ENCODE peak calls at places on chromosomes 1 and 21, in four cellular contexts. Q, P, X and C are unnamed samples.

GRCh38 chr1:218464871-218465270 is 119.7 kb downstream of the TGFB2 start:
- DNase-seq in P (no peak), X (no peak), Q (no peak), C (no peak)

GRCh38 chr21:33510826-33511225 is 19.3 kb upstream of the DNAJC28 start:
- DNase-seq in X (no peak), Q (no peak), P (no peak), C (no peak)

GRCh38 chr1:113391643-113392271 is 1.4 kb downstream of the MAGI3 start:
- DNase-seq in Q (no peak), X (no peak), P (no peak), C (no peak)

GRCh38 chr1:231279081-231279480 is 38.1 kb downstream of the GNPAT start:
- DNase-seq in X (peak; percentile 20), P (no peak), Q (no peak), C (no peak)

GRCh38 chr1:9770276-9770675 is 53.5 kb downstream of the CLSTN1 start:
- DNase-seq in Q (no peak), X (no peak), P (no peak), C (no peak)

GRCh38 chr1:65572701-65573421 is 152.4 kb downstream of the LEPR start:
- DNase-seq in X (no peak), Q (no peak), P (no peak), C (no peak)

GRCh38 chr1:172818841-172819527 is 160.1 kb downstream of the FASLG start:
- DNase-seq in P (no peak), Q (no peak), X (no peak), C (no peak)

GRCh38 chr1:67261646-67262045 is 46.0 kb upstream of the IL12RB2 start:
- DNase-seq in P (no peak), X (no peak), Q (no peak), C (no peak)

GRCh38 chr1:155044812-155045690 is 6.1 kb upstream of the ADAM15 start:
- DNase-seq in P (no peak), Q (peak; percentile 62), X (peak; percentile 42), C (peak; percentile 85)

GRCh38 chr1:117121589-117122296 is at the start of gene TRIM45:
- DNase-seq in Q (peak; percentile 96), P (peak; percentile 89), X (peak; percentile 92), C (peak; percentile 84)

GRCh38 chr1:117118101-117118500 is 3.4 kb downstream of the TRIM45 start:
- DNase-seq in P (no peak), X (no peak), Q (no peak), C (no peak)

GRCh38 chr1:117123274-117123673 is 1.7 kb upstream of the TRIM45 start:
- DNase-seq in P (no peak), X (no peak), Q (no peak), C (no peak)

GRCh38 chr1:117120774-117121588 is 568 bp downstream of the TRIM45 start:
- DNase-seq in P (peak; percentile 24), X (no peak), Q (peak; percentile 6), C (no peak)

DNA sequence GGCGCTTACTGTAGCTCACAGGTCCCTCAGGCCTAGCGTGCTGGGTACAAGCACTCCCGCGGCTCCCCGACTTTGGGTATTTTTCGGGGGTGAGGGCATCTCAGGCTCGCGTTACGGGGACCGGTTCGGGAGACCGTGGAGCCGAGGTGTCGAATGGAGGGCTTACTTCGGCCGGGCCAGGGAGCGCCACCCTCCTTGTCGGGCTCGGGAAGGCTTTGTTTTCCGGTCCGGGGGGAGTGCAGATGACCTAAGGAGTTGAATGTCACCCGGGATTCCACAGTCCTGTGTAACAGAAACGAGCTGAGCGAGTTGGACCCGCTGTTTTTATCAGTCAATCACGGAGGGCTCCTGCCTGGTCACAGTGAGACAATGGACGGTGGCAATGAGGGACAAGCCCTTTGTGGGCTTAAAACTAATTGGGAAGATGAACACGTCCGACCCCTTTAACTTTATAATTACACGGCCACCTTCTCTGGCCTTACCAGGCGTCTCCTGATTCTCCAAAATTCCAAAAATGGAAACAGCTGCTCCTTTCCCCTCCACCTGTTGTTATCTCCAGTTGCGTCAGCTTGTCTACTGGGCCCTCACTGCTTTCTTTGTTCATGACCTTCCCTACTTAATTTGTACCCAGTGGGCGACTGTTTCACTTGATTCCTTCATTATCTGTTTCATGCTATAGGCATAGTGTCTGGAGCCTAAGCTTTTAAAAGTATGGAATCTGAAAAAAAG is 912 bp upstream of the TRIM45 start:
- DNase-seq in Q (no peak), X (no peak), P (no peak), C (no peak)
- TF ChIP-seq CTCF in Q (no peak), X (no peak), P (no peak), C (no peak)

DNA sequence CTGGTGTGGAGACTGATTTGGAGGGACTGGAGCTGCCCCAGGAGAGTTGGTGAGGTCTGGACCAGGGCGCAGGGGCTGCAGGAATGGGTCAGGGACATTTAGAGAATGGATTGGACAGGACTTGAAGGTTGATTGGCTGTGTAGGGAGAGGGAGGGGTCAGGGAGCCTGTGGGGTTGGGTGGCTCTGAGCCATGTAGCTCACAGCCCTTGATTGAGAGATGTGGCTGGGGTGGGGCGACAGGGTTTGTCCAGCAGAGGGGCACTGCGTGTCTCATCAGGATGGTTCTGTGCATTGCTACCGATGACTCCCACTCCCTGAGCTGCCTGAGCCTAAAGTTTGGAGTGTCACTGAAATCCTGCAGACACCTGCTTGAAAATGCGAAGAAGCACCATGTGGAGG is 12.1 kb downstream of the AZIN2 start:
- DNase-seq in Q (no peak), P (no peak), X (no peak), C (no peak)
- TF ChIP-seq CTCF in Q (no peak), P (no peak), X (no peak), C (no peak)

DNA sequence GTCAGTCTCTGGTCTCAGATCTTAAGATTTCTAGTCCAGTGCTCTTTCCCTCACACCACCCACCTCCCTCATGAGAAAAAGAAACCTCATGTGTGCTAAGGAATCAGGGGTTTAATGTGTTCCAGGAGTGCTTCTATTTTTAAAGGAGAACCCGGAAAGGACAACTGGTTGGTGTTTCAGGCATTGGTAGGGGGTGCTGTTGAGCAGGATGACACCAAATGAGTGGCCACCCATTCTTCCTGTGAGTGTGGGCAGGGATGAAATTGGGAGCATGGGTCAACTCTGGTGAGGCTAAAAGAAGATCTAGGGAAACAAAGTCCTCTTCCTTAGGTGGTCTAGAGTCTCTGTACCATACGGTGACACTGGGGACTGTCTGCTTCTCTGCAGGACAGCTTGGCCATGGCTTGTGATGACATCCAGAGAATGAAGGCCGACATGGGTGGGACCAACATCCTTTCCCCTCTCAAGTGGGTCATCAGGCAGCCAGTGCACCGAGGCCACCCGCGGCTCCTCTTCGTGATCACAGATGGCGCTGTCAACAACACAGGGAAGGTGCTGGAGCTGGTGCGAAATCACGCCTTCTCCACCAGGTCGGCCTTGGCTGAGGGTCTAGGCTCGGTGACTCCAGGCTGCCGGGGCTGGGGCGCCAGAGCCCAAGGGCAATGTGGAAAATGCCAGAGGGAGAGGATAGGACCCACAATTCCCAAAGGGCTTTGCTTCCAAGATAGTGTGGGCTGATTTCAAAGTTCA is 39.3 kb downstream of the VWA5B1 start:
- DNase-seq in P (no peak), X (no peak), Q (no peak), C (no peak)
- TF ChIP-seq CTCF in P (no peak), X (peak; percentile 9), Q (no peak), C (no peak)

GRCh38 chr1:223709598-223709997 is 2.7 kb upstream of the CAPN2 start:
- DNase-seq in X (no peak), Q (no peak), P (no peak), C (no peak)
- TF ChIP-seq CTCF in X (peak; percentile 50), Q (no peak), P (no peak), C (peak; percentile 5)

DNA sequence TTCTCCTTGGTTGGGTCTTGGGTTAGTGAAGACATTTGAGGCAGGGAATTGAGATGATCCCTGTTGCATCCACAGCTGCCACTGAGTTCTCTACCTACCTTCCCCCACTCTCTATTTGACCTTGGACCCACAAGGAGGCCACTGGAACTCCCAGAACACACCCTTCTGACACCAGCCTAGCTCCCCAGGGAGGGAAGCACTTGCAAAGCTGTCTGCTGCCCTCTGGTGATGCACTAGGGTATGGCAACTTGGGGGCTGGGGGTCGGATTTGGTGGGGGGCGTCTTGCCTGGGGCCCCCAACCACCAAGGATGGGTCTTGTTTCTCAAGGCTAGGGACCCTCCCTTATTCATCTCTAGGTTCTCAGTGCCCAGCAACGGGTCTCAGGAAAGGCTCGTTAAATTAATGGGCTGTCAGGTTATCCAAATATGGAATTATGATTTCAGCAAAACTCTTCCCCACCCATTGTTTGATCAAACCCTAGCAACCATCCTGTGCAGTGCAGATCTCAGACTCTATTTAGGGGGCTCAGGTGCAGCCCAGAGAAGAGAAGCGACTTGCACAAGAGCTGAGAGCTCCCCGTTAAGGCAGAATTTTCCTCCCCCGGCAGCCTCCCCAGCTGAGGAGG is 177.8 kb upstream of the KLHDC7A start:
- DNase-seq in Q (peak; percentile 56), P (no peak), X (no peak), C (no peak)
- TF ChIP-seq CTCF in Q (peak; percentile 54), P (no peak), X (peak; percentile 32), C (peak; percentile 39)